ENCODE peak calls at places on chromosomes 4 and X, in seven cellular contexts. V is prostate gland, Z is MM.1S, X is COR-L47, E is NCI-H748 treated with DMSO at 0.1 percent for 48 hours, N is NCI-H1092, J is dermis microvascular lymphatic vessel endothelial cell. P is an unnamed sample.

GRCh38 chr4:8917321-8917811 is 45.7 kb upstream of the HMX1 start:
- DNase-seq in V (peak; percentile 3), Z (no peak), X (no peak), E (no peak), N (no peak), J (no peak), P (peak; percentile 66)

GRCh38 chr4:40699648-40700047 is 50.1 kb upstream of the NSUN7 start:
- DNase-seq in V (no peak), Z (no peak), X (no peak), E (no peak), N (no peak), J (no peak), P (no peak)

GRCh38 chr4:153143527-153144348 is 60.5 kb upstream of the TRIM2 start:
- DNase-seq in V (no peak), Z (no peak), X (peak; percentile 49), E (no peak), N (peak; percentile 88), J (no peak), P (no peak)

GRCh38 chrX:53440631-53441517 is 6.7 kb upstream of the HSD17B10 start:
- DNase-seq in V (peak; percentile 52), Z (no peak), X (peak; percentile 17), E (no peak), N (peak; percentile 21), J (no peak), P (peak; percentile 81)

GRCh38 chr4:15451181-15451865 is 18.4 kb upstream of the CC2D2A start:
- DNase-seq in V (no peak), Z (no peak), X (no peak), E (no peak), N (no peak), J (no peak), P (no peak)

GRCh38 chrX:17403231-17403691 is 28.3 kb downstream of the NHS start:
- DNase-seq in V (peak; percentile 8), Z (no peak), X (no peak), E (no peak), N (no peak), J (no peak), P (no peak)

GRCh38 chr4:52983563-52984303 is 121.6 kb downstream of the RASL11B start:
- DNase-seq in V (peak; percentile 42), Z (peak; percentile 53), X (peak; percentile 72), E (peak; percentile 48), N (peak; percentile 48), J (peak; percentile 56), P (no peak)

GRCh38 chrX:12984629-12985303 is 9.9 kb downstream of the TMSB4X start:
- DNase-seq in V (peak; percentile 51), Z (no peak), X (peak; percentile 63), E (no peak), N (no peak), J (no peak), P (no peak)

GRCh38 chrX:39773923-39774803 is 323.6 kb downstream of the BCOR start:
- DNase-seq in V (no peak), Z (no peak), X (no peak), E (no peak), N (no peak), J (no peak), P (no peak)

GRCh38 chrX:128975716-128976115 is 547.6 kb downstream of the SMARCA1 start:
- DNase-seq in V (peak; percentile 5), Z (peak; percentile 8), X (peak; percentile 11), E (peak; percentile 52), N (peak; percentile 17), J (no peak), P (no peak)

GRCh38 chr4:15912961-15913630 is 25.4 kb downstream of the FGFBP1 start:
- DNase-seq in V (no peak), Z (no peak), X (no peak), E (no peak), N (no peak), J (no peak), P (no peak)

GRCh38 chrX:153336988-153337387 is 3.0 kb downstream of the ZNF275 start:
- DNase-seq in V (no peak), Z (no peak), X (no peak), E (no peak), N (no peak), J (no peak), P (no peak)

GRCh38 chrX:16737024-16737423 is 17.6 kb downstream of the SYAP1 start:
- DNase-seq in V (no peak), Z (no peak), X (no peak), E (no peak), N (no peak), J (no peak), P (no peak)

GRCh38 chr4:174596513-174596912 is 74.2 kb upstream of the HPGD start:
- DNase-seq in V (no peak), Z (no peak), X (no peak), E (no peak), N (no peak), J (no peak), P (no peak)

GRCh38 chr4:70838400-70838971 is 1.2 kb downstream of the GRSF1 start:
- DNase-seq in V (no peak), Z (no peak), X (no peak), E (no peak), N (no peak), J (no peak), P (no peak)

GRCh38 chr4:142435599-142436235 is 410.4 kb downstream of the INPP4B start:
- DNase-seq in V (no peak), Z (no peak), X (no peak), E (no peak), N (no peak), J (no peak), P (no peak)

GRCh38 chr4:149345424-149345823 is 470.2 kb downstream of the IQCM start:
- DNase-seq in V (no peak), Z (no peak), X (no peak), E (no peak), N (no peak), J (no peak), P (no peak)

GRCh38 chrX:122850326-122850725 is 333.8 kb upstream of the GRIA3 start:
- DNase-seq in V (no peak), Z (no peak), X (no peak), E (no peak), N (no peak), J (no peak), P (no peak)

GRCh38 chr4:113575391-113575790 is 186.1 kb downstream of the CAMK2D start:
- DNase-seq in V (no peak), Z (no peak), X (no peak), E (no peak), N (no peak), J (no peak), P (no peak)

GRCh38 chr4:16264798-16265197 is 38.5 kb upstream of the TAPT1 start:
- DNase-seq in V (no peak), Z (peak; percentile 55), X (peak; percentile 27), E (peak; percentile 5), N (no peak), J (peak; percentile 40), P (no peak)

GRCh38 chr4:121243476-121243875 is 79.4 kb upstream of the TNIP3 start:
- DNase-seq in V (no peak), Z (no peak), X (no peak), E (no peak), N (no peak), J (no peak), P (no peak)

GRCh38 chrX:39854772-39855747 is 242.7 kb downstream of the BCOR start:
- DNase-seq in V (no peak), Z (peak; percentile 72), X (no peak), E (no peak), N (no peak), J (peak; percentile 7), P (no peak)

GRCh38 chr4:135277980-135278315 is 1076.4 kb upstream of the PABPC4L start:
- DNase-seq in V (no peak), Z (no peak), X (no peak), E (no peak), N (no peak), J (no peak), P (no peak)

GRCh38 chr4:119238068-119238722 is 25.7 kb downstream of the USP53 start:
- DNase-seq in V (no peak), Z (peak; percentile 9), X (no peak), E (no peak), N (no peak), J (no peak), P (no peak)

GRCh38 chr4:176077561-176077960 is 11.9 kb downstream of the WDR17 start:
- DNase-seq in V (no peak), Z (no peak), X (no peak), E (no peak), N (no peak), J (no peak), P (no peak)

GRCh38 chrX:47540754-47541538 is 20.1 kb upstream of the ARAF start:
- DNase-seq in V (peak; percentile 78), Z (peak; percentile 32), X (peak; percentile 81), E (peak; percentile 92), N (peak; percentile 96), J (peak; percentile 88), P (peak; percentile 83)

GRCh38 chr4:134202557-134202956 is 968 bp upstream of the PABPC4L start:
- DNase-seq in V (peak; percentile 44), Z (no peak), X (peak; percentile 32), E (no peak), N (no peak), J (no peak), P (no peak)

GRCh38 chr4:18850763-18851331 is 829.3 kb upstream of the LCORL start:
- DNase-seq in V (no peak), Z (peak; percentile 50), X (peak; percentile 31), E (no peak), N (no peak), J (no peak), P (no peak)

GRCh38 chrX:134737721-134738369 is 79.6 kb upstream of the PLAC1 start:
- DNase-seq in V (no peak), Z (no peak), X (no peak), E (no peak), N (no peak), J (no peak), P (no peak)

GRCh38 chr4:3467601-3468031 is 4.5 kb downstream of the DOK7 start:
- DNase-seq in V (no peak), Z (no peak), X (no peak), E (no peak), N (no peak), J (no peak), P (no peak)

GRCh38 chr4:138095378-138095777 is 146.8 kb downstream of the SLC7A11 start:
- DNase-seq in V (no peak), Z (no peak), X (no peak), E (no peak), N (no peak), J (no peak), P (no peak)

GRCh38 chrX:104105330-104105729 is 7.0 kb upstream of the ZCCHC18 start:
- DNase-seq in V (no peak), Z (no peak), X (no peak), E (no peak), N (no peak), J (no peak), P (no peak)

GRCh38 chr4:137994858-137995257 is 247.3 kb downstream of the SLC7A11 start:
- DNase-seq in V (no peak), Z (no peak), X (no peak), E (no peak), N (no peak), J (no peak), P (no peak)

GRCh38 chrX:119667111-119667928 is 25.6 kb downstream of the SEPTIN6 start:
- DNase-seq in V (no peak), Z (no peak), X (peak; percentile 9), E (peak; percentile 48), N (peak; percentile 71), J (no peak), P (peak; percentile 77)

GRCh38 chr4:185662030-185662778 is 126.9 kb upstream of the PDLIM3 start:
- DNase-seq in V (no peak), Z (no peak), X (no peak), E (no peak), N (no peak), J (no peak), P (no peak)

GRCh38 chr4:48254381-48255072 is 15.1 kb downstream of the TEC start:
- DNase-seq in V (no peak), Z (no peak), X (peak; percentile 85), E (no peak), N (peak; percentile 95), J (peak; percentile 62), P (no peak)

GRCh38 chr4:119032921-119033685 is 102.5 kb upstream of the MYOZ2 start:
- DNase-seq in V (no peak), Z (peak; percentile 55), X (no peak), E (no peak), N (no peak), J (no peak), P (no peak)

GRCh38 chr4:123064390-123064789 is 142.0 kb upstream of the NUDT6 start:
- DNase-seq in V (no peak), Z (no peak), X (no peak), E (no peak), N (no peak), J (no peak), P (no peak)

P was measured in cardiac septum.